ENCODE peak calls at places on chromosomes 4 and X, in six cellular contexts. I, Z, P, O, V and X are unnamed samples.

GRCh38 chrX:29880977-29881376 is 334.4 kb upstream of the MAGEB2 start:
- DNase-seq in P (no peak), Z (no peak), V (no peak), O (no peak), I (no peak), X (no peak)

GRCh38 chr4:2306773-2307410 is 45.0 kb upstream of the MXD4 start:
- DNase-seq in P (no peak), Z (no peak), O (no peak), V (no peak), I (no peak), X (no peak)

GRCh38 chr4:18684932-18685331 is 663.4 kb upstream of the LCORL start:
- DNase-seq in Z (no peak), O (no peak), I (no peak), P (no peak), V (no peak), X (no peak)

GRCh38 chr4:109735566-109736454 is 5.9 kb upstream of the PLA2G12A start:
- DNase-seq in I (no peak), O (no peak), P (no peak), Z (no peak), V (no peak), X (no peak)

GRCh38 chr4:98586231-98586630 is 72.2 kb downstream of the TSPAN5 start:
- DNase-seq in O (no peak), V (no peak), I (no peak), Z (no peak), P (no peak), X (no peak)

GRCh38 chrX:17592117-17592516 is 145.2 kb upstream of the SCML1 start:
- DNase-seq in O (no peak), V (no peak), I (no peak), P (no peak), Z (no peak), X (no peak)

GRCh38 chr4:89482248-89482647 is 174.6 kb upstream of the GPRIN3 start:
- DNase-seq in V (no peak), P (peak; percentile 35), Z (no peak), I (peak; percentile 18), O (peak; percentile 68), X (peak; percentile 29)

GRCh38 chrX:51851507-51852085 is 41.8 kb upstream of the MAGED1 start:
- DNase-seq in V (no peak), O (no peak), P (peak; percentile 6), Z (no peak), I (no peak), X (no peak)

GRCh38 chr4:176150283-176150682 is 45.1 kb downstream of the SPATA4 start:
- DNase-seq in P (peak; percentile 5), I (no peak), O (peak; percentile 23), V (no peak), Z (no peak), X (no peak)

DNA sequence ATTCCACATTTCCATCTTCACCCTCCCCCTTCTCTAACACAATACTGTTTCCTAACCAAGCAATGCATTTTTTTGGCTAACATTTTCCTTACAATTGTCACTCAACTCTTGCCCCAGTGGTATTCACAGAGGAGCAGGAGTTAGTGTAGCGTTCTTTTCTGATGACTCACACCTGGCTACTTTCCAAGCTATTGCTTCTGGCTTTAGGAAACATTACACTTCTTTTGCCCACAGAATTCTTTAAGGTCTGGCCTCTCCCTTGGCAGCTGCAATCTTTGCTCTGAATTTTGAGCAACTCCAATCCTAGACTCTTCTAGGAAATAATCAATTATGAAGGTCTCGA is 27.5 kb upstream of the PDGFC start:
- DNase-seq in P (peak; percentile 79), Z (no peak), I (no peak), V (no peak), O (peak; percentile 87), X (no peak)
- TF ChIP-seq ATF3 in P (peak; percentile 62), Z (no peak), I (no peak), V (no peak), O (peak; percentile 21), X (no peak)

GRCh38 chrX:134948333-134949241 is 42.2 kb upstream of the SMIM10 start:
- DNase-seq in O (peak; percentile 50), V (no peak), P (peak; percentile 88), Z (no peak), I (no peak), X (no peak)
- TF ChIP-seq ATF3 in O (no peak), V (no peak), P (no peak), Z (no peak), I (no peak), X (no peak)

GRCh38 chr4:183200453-183200852 is 101.4 kb downstream of the WWC2 start:
- DNase-seq in Z (no peak), I (no peak), O (no peak), P (no peak), V (no peak), X (no peak)
- TF ChIP-seq ATF3 in Z (no peak), I (no peak), O (no peak), P (no peak), V (no peak), X (no peak)

GRCh38 chr4:139935911-139936310 is 218.1 kb downstream of the MAML3 start:
- DNase-seq in P (no peak), O (no peak), I (no peak), Z (no peak), V (no peak), X (no peak)
- TF ChIP-seq ATF3 in P (no peak), O (no peak), I (no peak), Z (no peak), V (no peak), X (no peak)

DNA sequence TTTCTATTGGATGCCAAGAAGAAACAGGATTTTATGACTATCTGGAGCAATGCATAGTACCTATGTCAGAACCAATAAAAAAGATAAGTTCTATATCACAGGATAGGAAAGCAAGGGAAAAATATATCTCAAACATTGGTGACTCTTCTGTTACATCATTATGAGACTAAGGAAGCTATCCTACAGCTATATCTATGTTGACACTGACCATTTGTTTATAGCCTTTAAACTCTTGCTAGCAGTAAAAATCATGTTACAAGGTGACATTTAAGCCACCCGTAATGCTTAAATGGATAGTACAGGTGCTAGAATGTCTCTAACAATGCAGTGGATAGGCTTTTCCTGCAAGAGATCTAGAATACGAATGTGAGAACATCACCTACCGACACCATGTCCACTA is 28.6 kb upstream of the EPGN start:
- DNase-seq in I (no peak), Z (no peak), O (no peak), P (no peak), V (no peak), X (no peak)
- TF ChIP-seq ATF3 in I (no peak), Z (no peak), O (no peak), P (no peak), V (no peak), X (no peak)

GRCh38 chr4:112509243-112510190 is 6.5 kb downstream of the NEUROG2 start:
- DNase-seq in P (no peak), Z (no peak), I (peak; percentile 35), O (no peak), V (peak; percentile 66), X (no peak)

GRCh38 chr4:112514079-112514448 is 1.9 kb downstream of the NEUROG2 start:
- DNase-seq in I (no peak), V (peak; percentile 48), O (no peak), P (no peak), Z (no peak), X (no peak)

GRCh38 chr4:112510191-112510467 is 5.9 kb downstream of the NEUROG2 start:
- DNase-seq in V (no peak), Z (no peak), P (no peak), I (no peak), O (no peak), X (no peak)

GRCh38 chr4:112510468-112511293 is 5.3 kb downstream of the NEUROG2 start:
- DNase-seq in V (peak; percentile 74), Z (no peak), P (no peak), O (no peak), I (peak; percentile 54), X (no peak)

GRCh38 chr4:112511294-112512118 is 4.5 kb downstream of the NEUROG2 start:
- DNase-seq in Z (no peak), P (no peak), I (peak; percentile 42), V (no peak), O (no peak), X (no peak)
- TF ChIP-seq ATF3 in Z (no peak), P (no peak), I (no peak), V (no peak), O (no peak), X (no peak)

DNA sequence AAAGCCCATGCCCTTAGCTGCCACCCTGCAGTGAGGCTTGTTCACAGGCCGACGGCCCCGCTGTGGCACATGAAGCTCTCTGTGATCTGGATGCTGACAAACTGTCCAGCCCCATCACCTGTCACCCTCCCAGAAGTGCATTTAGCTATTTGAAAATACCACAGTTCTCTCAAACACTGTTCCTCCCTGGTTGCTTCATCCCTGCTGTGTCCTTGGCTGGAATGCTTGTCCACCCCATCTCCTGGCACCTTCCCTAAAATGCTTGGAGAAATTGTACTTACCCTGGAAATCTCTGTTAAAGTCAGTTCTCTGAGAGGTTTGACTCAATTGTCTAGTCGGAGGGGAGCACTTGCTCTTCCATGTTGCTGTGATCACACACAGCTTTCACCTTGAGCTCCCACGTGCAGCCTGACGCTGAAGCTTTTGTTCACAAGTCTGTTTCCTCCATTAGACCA is 10.1 kb downstream of the SYNPO2 start:
- DNase-seq in Z (no peak), P (no peak), V (no peak), I (no peak), O (no peak), X (no peak)
- TF ChIP-seq ATF3 in Z (no peak), P (no peak), V (no peak), I (no peak), O (no peak), X (no peak)

DNA sequence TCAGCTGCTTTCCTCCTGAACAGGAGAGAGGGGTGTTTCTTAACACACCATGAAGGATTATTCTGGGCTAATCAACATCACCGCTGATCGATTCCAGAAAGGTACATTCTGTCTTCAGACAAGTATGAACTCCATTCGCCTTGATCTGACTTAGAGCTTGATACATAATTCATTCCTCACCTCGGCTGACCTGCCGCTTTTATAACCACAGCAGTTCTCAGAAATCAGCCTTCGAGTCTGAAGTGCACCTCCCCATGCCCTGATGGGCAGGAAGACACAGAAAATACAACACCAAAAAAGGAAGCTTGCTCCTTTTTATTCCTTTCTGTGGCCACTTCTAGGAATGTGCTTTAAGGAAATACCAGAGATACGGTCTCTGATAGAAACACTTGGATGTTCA is 85.7 kb downstream of the JAKMIP1 start:
- DNase-seq in I (no peak), P (no peak), Z (no peak), O (no peak), V (no peak), X (no peak)
- TF ChIP-seq ATF3 in I (no peak), P (no peak), Z (no peak), O (no peak), V (no peak), X (no peak)

GRCh38 chrX:12610079-12610478 is 181.1 kb upstream of the PRPS2 start:
- DNase-seq in O (no peak), I (no peak), P (no peak), Z (no peak), V (no peak), X (no peak)
- TF ChIP-seq ATF3 in O (no peak), I (no peak), P (no peak), Z (no peak), V (no peak), X (no peak)